ENCODE peak calls at places on chromosome 15, in ten cellular contexts. P is left ventricle myocardium inferior; O is stomach; Q is HCT116; B is bronchial epithelial cell; Y is NT2/D1; X is cardiac muscle cell; M is PC-9; Z is lung; V is CD8-positive, alpha-beta memory T cell. D is an unnamed sample. For H3K27me3, the result is how much of the 10 kb centered on the place peaks cover.

GRCh38 chr15:55532944-55533343 is 24.9 kb upstream of the DNAAF4 start:
- DNase-seq in B (no peak), M (no peak), Q (no peak), X (no peak), O (no peak), V (no peak), Y (no peak), Z (no peak), P (no peak), D (no peak)

GRCh38 chr15:50945725-50946124 is 37.2 kb downstream of the AP4E1 start:
- DNase-seq in B (peak), Y (no peak), Q (no peak), X (peak), O (no peak), M (no peak), V (no peak), Z (no peak), P (no peak), D (no peak)

GRCh38 chr15:88605507-88606436 is 15.4 kb upstream of the AEN start:
- DNase-seq in B (no peak), O (peak), V (no peak), M (no peak), P (peak), Y (peak), Q (no peak), X (peak), Z (no peak), D (peak)

GRCh38 chr15:31381801-31382692 is 55.4 kb downstream of the KLF13 start:
- DNase-seq in B (no peak), Y (no peak), M (no peak), O (no peak), V (no peak), Q (no peak), P (peak), Z (no peak), X (no peak), D (no peak)

GRCh38 chr15:80526556-80527340 is 122.6 kb downstream of the ARNT2 start:
- DNase-seq in M (no peak), V (no peak), B (no peak), Q (no peak), X (peak), Z (no peak), O (no peak), P (no peak), Y (no peak), D (no peak)

GRCh38 chr15:35092846-35093245 is 7.8 kb upstream of the NANOGP8 start:
- DNase-seq in O (no peak), M (no peak), Q (no peak), B (no peak), X (no peak), P (no peak), Y (no peak), Z (no peak), V (no peak), D (no peak)

GRCh38 chr15:26628879-26629529 is 143.9 kb downstream of the GABRB3 start:
- DNase-seq in V (no peak), Z (peak), Y (no peak), Q (no peak), B (peak), M (no peak), O (peak), P (peak), X (peak), D (no peak)

GRCh38 chr15:49946681-49947080 is 172.4 kb downstream of the ATP8B4 start:
- DNase-seq in O (no peak), P (no peak), V (no peak), Q (no peak), X (no peak), Y (no peak), Z (no peak), M (no peak), B (peak), D (no peak)

GRCh38 chr15:101258238-101259144 is 6.6 kb upstream of the CHSY1 start:
- DNase-seq in Y (peak), M (no peak), Z (no peak), X (peak), O (peak), V (peak), P (no peak), B (peak), Q (peak), D (peak)

GRCh38 chr15:42084465-42085235 is 9.7 kb downstream of the PLA2G4D start:
- DNase-seq in P (peak), Z (peak), O (peak), X (peak), V (peak), B (peak), Q (no peak), Y (peak), M (peak), D (peak)
- H3K27me3 ChIP-seq in P (under half), Z (under half), O (under half), X (under half), V (under half), B (under half), Q (under half), Y (under half), M (under half), D (under half)

GRCh38 chr15:57377478-57377847 is 1.2 kb downstream of the CGNL1 start:
- DNase-seq in M (no peak), P (no peak), B (peak), O (no peak), X (no peak), V (no peak), Y (no peak), Z (no peak), Q (peak), D (no peak)

GRCh38 chr15:57375827-57376694 is at the start of gene CGNL1:
- DNase-seq in Q (no peak), O (peak), M (no peak), B (no peak), X (peak), V (no peak), Z (no peak), P (peak), Y (no peak), D (peak)

GRCh38 chr15:57373882-57374276 is 2.4 kb upstream of the CGNL1 start:
- DNase-seq in B (no peak), M (no peak), O (no peak), X (no peak), Z (no peak), P (no peak), Q (no peak), Y (no peak), V (no peak), D (no peak)

GRCh38 chr15:57379487-57379886 is 3.2 kb downstream of the CGNL1 start:
- DNase-seq in Q (no peak), M (no peak), B (no peak), P (no peak), O (no peak), Y (no peak), V (no peak), X (no peak), Z (no peak), D (no peak)

DNA sequence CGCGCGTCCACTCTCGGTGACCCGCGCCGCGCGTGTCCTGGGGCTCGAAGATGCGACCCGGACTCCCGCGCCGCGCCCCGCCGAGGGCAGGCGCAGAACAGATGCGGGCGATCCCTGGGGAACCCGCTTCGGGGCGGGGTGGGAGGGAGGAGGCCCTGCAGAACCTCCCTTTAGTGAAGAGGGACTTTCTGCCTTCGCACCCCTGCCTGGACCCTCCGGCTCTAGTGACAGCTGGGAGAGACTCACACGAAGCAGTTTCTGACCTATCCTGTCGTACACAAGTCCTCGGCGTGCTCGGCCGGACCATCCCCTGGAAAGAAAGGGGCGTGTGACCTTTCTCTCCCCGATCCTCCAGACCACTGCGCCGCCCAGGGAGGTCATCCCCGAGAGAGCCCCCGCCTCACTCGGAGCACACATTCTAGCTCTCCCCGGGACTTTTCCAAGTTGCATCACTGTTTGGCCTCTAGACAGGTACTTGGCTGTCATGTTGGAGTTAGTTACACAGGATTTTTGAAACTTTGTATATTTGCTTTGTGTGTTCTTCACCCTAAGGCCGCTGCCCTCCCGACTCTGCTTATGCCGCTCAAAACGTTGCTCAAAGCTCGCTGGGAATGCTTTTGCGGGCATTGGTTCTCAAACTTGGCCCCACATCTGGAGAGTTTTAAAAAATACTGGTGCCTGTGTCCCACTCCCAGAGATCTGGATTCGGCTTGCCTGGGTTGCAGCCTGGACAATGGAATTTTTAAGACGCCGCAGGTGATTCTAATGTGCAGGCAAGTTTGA is 581 bp downstream of the CGNL1 start:
- DNase-seq in M (no peak), Y (no peak), O (no peak), P (peak), X (peak), V (no peak), Q (no peak), Z (peak), B (peak), D (peak)
- H3K4me3 ChIP-seq in M (peak), Y (peak), O (peak), P (peak), X (peak), V (no peak), Q (peak), Z (peak), B (peak), D (peak)

GRCh38 chr15:83283813-83284562 is 476 bp downstream of the BNC1 start:
- DNase-seq in P (no peak), X (peak), V (no peak), O (no peak), Y (no peak), B (no peak), Q (no peak), Z (no peak), M (no peak), D (no peak)
- H3K27me3 ChIP-seq in P (half or more), X (half or more), V (under half), O (half or more), Y (half or more), B (under half), Q (under half), Z (under half), M (under half), D (under half)

DNA sequence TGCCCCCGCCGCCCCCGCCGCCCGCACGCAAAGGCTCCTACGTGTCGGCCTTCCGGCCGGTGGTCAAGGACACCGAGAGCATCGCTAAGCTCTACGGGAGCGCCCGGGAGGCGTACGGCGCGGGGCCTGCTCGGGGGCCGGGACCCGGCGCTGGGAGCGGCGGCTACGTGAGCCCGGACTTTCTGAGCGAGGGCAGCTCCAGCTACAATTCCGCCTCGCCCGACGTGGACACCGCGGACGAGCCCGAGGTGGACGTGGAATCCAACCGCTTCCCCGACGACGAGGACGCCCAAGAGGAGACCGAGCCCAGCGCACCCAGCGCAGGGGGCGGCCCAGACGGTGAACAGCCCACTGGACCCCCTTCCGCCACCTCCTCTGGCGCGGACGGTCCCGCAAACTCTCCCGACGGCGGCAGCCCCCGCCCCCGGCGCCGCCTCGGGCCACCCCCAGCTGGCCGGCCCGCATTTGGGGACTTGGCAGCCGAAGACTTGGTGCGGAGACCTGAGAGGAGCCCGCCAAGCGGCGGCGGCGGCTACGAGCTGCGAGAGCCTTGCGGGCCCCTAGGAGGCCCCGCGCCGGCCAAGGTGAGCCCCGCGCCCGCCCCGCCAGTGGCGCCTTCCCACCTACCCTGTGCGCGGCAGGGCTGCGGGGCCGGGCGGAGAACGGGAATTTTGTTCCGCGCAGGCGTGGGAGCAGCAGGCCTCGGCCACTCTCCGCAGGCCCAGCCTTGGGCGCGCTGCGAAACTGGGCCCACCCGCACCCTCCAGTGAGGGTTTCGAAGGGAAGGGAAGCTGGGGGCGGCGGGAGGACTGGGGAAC is 2.5 kb downstream of the SKOR1 start:
- DNase-seq in M (no peak), B (no peak), Q (no peak), P (no peak), Y (no peak), Z (no peak), O (no peak), X (no peak), V (no peak), D (no peak)
- H3K4me3 ChIP-seq in M (no peak), B (no peak), Q (no peak), P (peak), Y (peak), Z (no peak), O (peak), X (no peak), V (no peak), D (no peak)

GRCh38 chr15:72231847-72232461 is 964 bp upstream of the PKM start:
- DNase-seq in P (no peak), M (peak), X (peak), Z (peak), Q (no peak), O (peak), B (peak), V (peak), Y (no peak), D (no peak)

GRCh38 chr15:72229947-72230196 is 1.1 kb downstream of the PKM start:
- DNase-seq in X (no peak), V (no peak), Y (no peak), M (no peak), P (no peak), O (no peak), Q (no peak), B (no peak), Z (no peak), D (no peak)

GRCh38 chr15:72229076-72229946 is 1.7 kb downstream of the PKM start:
- DNase-seq in Z (no peak), M (no peak), V (peak), B (peak), X (peak), Q (no peak), O (no peak), Y (no peak), P (peak), D (no peak)

GRCh38 chr15:72230197-72231065 is 559 bp downstream of the PKM start:
- DNase-seq in O (peak), Y (peak), Z (peak), P (peak), V (peak), M (peak), X (peak), B (peak), Q (no peak), D (peak)

GRCh38 chr15:72231066-72231846 is at the start of gene PKM:
- DNase-seq in M (peak), B (peak), Z (peak), X (peak), Y (peak), V (peak), O (peak), Q (peak), P (peak), D (peak)
- H3K27me3 ChIP-seq in M (under half), B (under half), Z (under half), X (under half), Y (under half), V (under half), O (under half), Q (under half), P (under half), D (under half)

GRCh38 chr15:96542130-96542770 is 211.8 kb downstream of the NR2F2 start:
- DNase-seq in O (no peak), X (no peak), Y (no peak), V (no peak), B (no peak), P (no peak), M (no peak), Q (no peak), Z (no peak), D (no peak)

GRCh38 chr15:96535148-96535547 is 204.6 kb downstream of the NR2F2 start:
- DNase-seq in M (no peak), B (no peak), O (no peak), Z (no peak), Q (no peak), V (no peak), X (no peak), Y (no peak), P (no peak), D (no peak)

GRCh38 chr15:96544162-96544756 is 213.8 kb downstream of the NR2F2 start:
- DNase-seq in V (no peak), O (no peak), Z (no peak), M (no peak), X (no peak), Q (no peak), Y (no peak), B (no peak), P (no peak), D (no peak)

GRCh38 chr15:96538506-96538905 is 208.0 kb downstream of the NR2F2 start:
- DNase-seq in B (no peak), M (no peak), X (no peak), P (no peak), Q (no peak), Y (no peak), O (no peak), V (no peak), Z (no peak), D (no peak)

DNA sequence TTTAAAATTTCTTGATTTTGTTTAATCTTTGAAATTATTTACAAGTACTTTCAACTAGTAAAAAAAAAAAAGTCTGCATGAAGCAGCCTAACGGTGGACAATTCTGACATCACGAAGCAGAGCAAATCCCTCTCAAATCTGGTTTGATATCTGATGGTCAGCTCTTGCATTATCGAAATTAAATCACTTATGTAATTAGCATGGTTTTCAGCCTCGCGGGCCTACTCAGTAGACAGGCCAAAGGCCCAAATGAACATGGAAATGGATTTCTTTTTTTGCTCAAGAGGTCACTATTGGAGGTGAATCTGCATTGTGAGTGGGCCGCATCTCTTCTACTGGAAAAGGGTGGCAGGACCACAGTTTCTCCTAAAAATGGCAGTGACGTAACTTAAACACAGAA is 209.8 kb downstream of the NR2F2 start:
- DNase-seq in B (no peak), O (no peak), V (no peak), Y (no peak), P (no peak), M (no peak), X (no peak), Z (no peak), Q (no peak), D (no peak)
- H3K4me3 ChIP-seq in B (no peak), O (no peak), V (no peak), Y (no peak), P (no peak), M (no peak), X (no peak), Z (no peak), Q (no peak), D (no peak)

GRCh38 chr15:53218996-53219580 is 429.0 kb upstream of the ONECUT1 start:
- DNase-seq in M (no peak), Z (no peak), Q (no peak), X (no peak), Y (no peak), V (no peak), B (no peak), O (no peak), P (no peak), D (no peak)
- H3K27me3 ChIP-seq in M (under half), Z (under half), Q (under half), X (under half), Y (under half), V (under half), B (under half), O (under half), P (under half), D (under half)

GRCh38 chr15:98870788-98871187 is 136.8 kb downstream of the PGPEP1L start:
- DNase-seq in O (no peak), Z (no peak), Q (no peak), V (no peak), M (no peak), X (no peak), Y (no peak), B (no peak), P (peak), D (no peak)

GRCh38 chr15:98863983-98864382 is 143.6 kb downstream of the PGPEP1L start:
- DNase-seq in O (no peak), Q (no peak), X (no peak), P (no peak), V (no peak), Y (no peak), Z (no peak), B (no peak), M (no peak), D (no peak)

GRCh38 chr15:98868564-98868963 is 139.0 kb downstream of the PGPEP1L start:
- DNase-seq in V (no peak), P (no peak), Z (no peak), X (no peak), Q (no peak), B (peak), Y (no peak), M (peak), O (no peak), D (no peak)

GRCh38 chr15:98865397-98866339 is 141.9 kb downstream of the PGPEP1L start:
- DNase-seq in B (peak), O (peak), P (peak), Q (peak), Y (no peak), X (peak), V (peak), M (no peak), Z (peak), D (peak)

DNA sequence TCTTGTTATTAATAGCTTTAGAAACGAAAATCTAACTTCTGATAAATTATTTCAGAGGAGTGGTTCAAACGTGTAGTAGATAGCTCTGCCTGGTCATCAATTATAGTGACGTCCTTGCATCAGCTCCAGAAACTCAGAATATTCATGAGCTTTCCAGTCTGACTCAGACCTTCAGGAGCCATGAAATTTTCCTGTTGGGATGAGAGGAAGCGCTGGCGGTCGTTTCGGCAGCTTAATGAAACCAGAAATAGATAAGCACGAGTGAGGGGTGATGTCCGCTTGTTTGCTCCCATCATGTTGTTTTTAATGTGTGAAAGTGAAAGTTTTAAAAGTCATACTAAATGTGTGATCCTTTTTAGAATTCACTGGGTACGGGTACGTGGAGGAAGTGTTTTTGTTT is 141.1 kb downstream of the PGPEP1L start:
- DNase-seq in X (peak), Y (no peak), M (no peak), O (no peak), V (no peak), Z (no peak), B (peak), P (no peak), Q (no peak), D (no peak)
- H3K4me3 ChIP-seq in X (no peak), Y (no peak), M (no peak), O (peak), V (peak), Z (no peak), B (no peak), P (peak), Q (peak), D (no peak)

D was measured in WERI-Rb-1.